ENCODE peak calls at places on chromosomes 5 and 9, in seven cellular contexts. S is esophagus squamous epithelium; M is upper lobe of right lung; X is CD8-positive, alpha-beta T cell; K is spleen; C is A549; W is neuronal stem cell. L is an unnamed sample.

GRCh38 chr5:88772831-88773230 is 110.2 kb downstream of the MEF2C start:
- DNase-seq in S (no peak), M (no peak), X (no peak), K (no peak), C (no peak), W (no peak), L (no peak)

GRCh38 chr5:139746691-139747582 is 48.7 kb upstream of the PSD2 start:
- DNase-seq in S (no peak), M (no peak), X (peak; percentile 89), K (peak; percentile 93), C (no peak), W (no peak), L (peak; percentile 45)

GRCh38 chr9:113566011-113566711 is 102.6 kb downstream of the RGS3 start:
- DNase-seq in S (no peak), M (peak; percentile 65), X (no peak), K (peak; percentile 59), C (no peak), W (no peak), L (no peak)

GRCh38 chr5:154133591-154133990 is 56.9 kb upstream of the GALNT10 start:
- DNase-seq in S (no peak), M (no peak), X (no peak), K (no peak), C (no peak), W (no peak), L (no peak)

GRCh38 chr5:51664491-51665294 is 281.4 kb downstream of the ISL1 start:
- DNase-seq in S (no peak), M (no peak), X (no peak), K (no peak), C (no peak), W (no peak), L (no peak)

GRCh38 chr9:126788631-126789349 is 16.1 kb upstream of the ZBTB43 start:
- DNase-seq in S (no peak), M (peak; percentile 13), X (no peak), K (no peak), C (peak; percentile 63), W (no peak), L (no peak)

GRCh38 chr5:76204713-76205112 is 121.5 kb downstream of the SV2C start:
- DNase-seq in S (no peak), M (no peak), X (no peak), K (no peak), C (no peak), W (no peak), L (no peak)

GRCh38 chr9:120892748-120893584 is 16.0 kb upstream of the PHF19 start:
- DNase-seq in S (no peak), M (no peak), X (peak; percentile 77), K (no peak), C (no peak), W (no peak), L (no peak)

GRCh38 chr9:121261107-121261460 is 6.9 kb upstream of the GSN start:
- DNase-seq in S (no peak), M (no peak), X (no peak), K (no peak), C (no peak), W (no peak), L (peak; percentile 70)

GRCh38 chr5:130231786-130232185 is 327.5 kb downstream of the CHSY3 start:
- DNase-seq in S (no peak), M (no peak), X (no peak), K (no peak), C (no peak), W (no peak), L (no peak)

GRCh38 chr9:3676766-3677165 is 151.0 kb upstream of the RFX3 start:
- DNase-seq in S (no peak), M (no peak), X (no peak), K (no peak), C (no peak), W (no peak), L (no peak)

GRCh38 chr9:133323991-133324703 is 11.8 kb downstream of the SURF6 start:
- DNase-seq in S (no peak), M (peak; percentile 48), X (no peak), K (peak; percentile 44), C (no peak), W (no peak), L (no peak)

GRCh38 chr5:133818031-133818431 is 150.4 kb downstream of the C5orf15 start:
- DNase-seq in S (no peak), M (no peak), X (no peak), K (no peak), C (peak; percentile 39), W (no peak), L (no peak)

GRCh38 chr9:123686131-123686848 is 243.6 kb downstream of the DENND1A start:
- DNase-seq in S (no peak), M (no peak), X (no peak), K (no peak), C (no peak), W (no peak), L (no peak)

GRCh38 chr5:132675936-132676689 is 2.3 kb downstream of the IL4 start:
- DNase-seq in S (no peak), M (no peak), X (no peak), K (no peak), C (no peak), W (no peak), L (no peak)

GRCh38 chr5:132677682-132678400 is 4.1 kb downstream of the IL4 start:
- DNase-seq in S (no peak), M (no peak), X (no peak), K (no peak), C (no peak), W (no peak), L (no peak)

GRCh38 chr5:132673939-132674630 is at the start of gene IL4:
- DNase-seq in S (no peak), M (no peak), X (no peak), K (no peak), C (no peak), W (no peak), L (no peak)

GRCh38 chr5:132677191-132677590 is 3.4 kb downstream of the IL4 start:
- DNase-seq in S (no peak), M (peak; percentile 82), X (no peak), K (peak; percentile 75), C (peak; percentile 86), W (no peak), L (no peak)

DNA sequence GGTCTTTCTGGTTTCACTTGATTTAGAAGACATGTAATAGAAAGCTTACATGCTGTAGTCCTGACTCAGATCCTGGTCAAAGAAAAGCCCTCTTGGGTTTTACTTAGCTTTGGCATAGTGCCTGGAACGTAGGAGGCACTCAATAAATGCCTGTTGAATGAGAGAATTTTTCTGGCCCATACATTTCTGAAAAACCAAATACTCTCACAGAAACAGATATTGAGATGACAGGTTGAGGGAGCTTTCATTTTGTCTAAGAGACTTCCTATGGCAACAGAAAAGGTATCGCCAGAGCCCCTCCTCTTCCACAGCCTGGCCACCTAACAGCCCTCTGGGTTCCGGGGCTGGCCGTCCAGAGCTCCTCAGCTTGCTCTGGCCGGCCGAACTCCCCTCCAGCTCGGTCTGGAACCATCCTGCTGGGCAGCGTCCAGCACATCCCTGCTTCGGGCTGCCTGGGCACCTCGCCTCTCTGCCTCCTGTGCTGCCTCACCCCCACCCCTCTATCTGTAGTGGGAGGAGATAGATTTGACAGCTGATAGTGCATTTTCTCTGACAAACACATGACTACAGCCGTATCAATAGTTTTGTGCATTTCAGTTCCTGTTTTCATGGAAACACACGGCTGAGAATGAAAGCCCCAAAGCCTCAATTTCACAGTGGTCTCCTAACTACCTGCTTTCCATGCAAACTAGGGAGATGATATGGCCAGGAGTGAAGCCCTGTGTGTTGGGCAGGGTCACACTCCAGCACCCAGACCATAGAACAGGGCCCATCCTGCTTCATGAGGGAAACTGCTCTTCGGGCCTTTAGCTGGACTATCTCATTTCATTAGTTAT is 1.1 kb downstream of the IL4 start:
- DNase-seq in S (no peak), M (no peak), X (no peak), K (no peak), C (peak; percentile 45), W (no peak), L (no peak)
- H3K4me3 ChIP-seq in S (no peak overlapping the region), M (no peak overlapping the region), X (no peak overlapping the region), K (no peak overlapping the region), C (no peak overlapping the region), W (no peak overlapping the region), L (no peak overlapping the region)

GRCh38 chr5:135015942-135016341 is 18.1 kb downstream of the PITX1 start:
- DNase-seq in S (no peak), M (peak; percentile 20), X (no peak), K (peak; percentile 54), C (no peak), W (no peak), L (peak; percentile 1)

GRCh38 chr5:135019314-135019713 is 14.7 kb downstream of the PITX1 start:
- DNase-seq in S (no peak), M (peak; percentile 53), X (no peak), K (peak; percentile 58), C (no peak), W (no peak), L (no peak)

GRCh38 chr5:135020111-135020895 is 13.7 kb downstream of the PITX1 start:
- DNase-seq in S (no peak), M (peak; percentile 44), X (no peak), K (peak; percentile 37), C (no peak), W (no peak), L (no peak)

GRCh38 chr5:135016926-135017325 is 17.1 kb downstream of the PITX1 start:
- DNase-seq in S (no peak), M (peak; percentile 51), X (no peak), K (peak; percentile 81), C (no peak), W (no peak), L (peak; percentile 4)

DNA sequence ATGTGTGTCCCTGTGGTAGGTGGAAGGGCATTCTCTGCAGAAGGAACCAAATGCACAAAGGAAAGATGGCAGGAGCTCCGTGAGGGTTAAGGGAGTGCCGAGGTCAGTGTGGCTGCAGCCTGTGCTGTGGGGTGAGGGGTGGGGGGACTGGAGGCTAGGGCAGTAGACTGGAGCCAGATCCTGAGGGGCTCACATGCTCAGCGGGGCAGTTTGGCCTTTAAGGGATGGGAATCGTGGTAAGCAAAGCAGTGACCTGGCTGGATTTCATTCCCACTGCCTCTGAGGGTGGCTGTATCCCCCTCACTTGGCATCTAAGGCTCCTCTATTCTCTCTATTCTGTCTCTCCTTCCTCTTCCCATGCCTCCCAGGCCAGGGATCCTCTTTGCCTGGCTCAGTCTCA is 15.6 kb downstream of the PITX1 start:
- DNase-seq in S (no peak), M (peak; percentile 36), X (no peak), K (no peak), C (no peak), W (no peak), L (no peak)
- H3K9me3 ChIP-seq in S (no peaks in the 10 kb centered on the region), M (no peaks in the 10 kb centered on the region), X (no peaks in the 10 kb centered on the region), K (no peaks in the 10 kb centered on the region), C (no peaks in the 10 kb centered on the region), W (no peaks in the 10 kb centered on the region), L (no peaks in the 10 kb centered on the region)

DNA sequence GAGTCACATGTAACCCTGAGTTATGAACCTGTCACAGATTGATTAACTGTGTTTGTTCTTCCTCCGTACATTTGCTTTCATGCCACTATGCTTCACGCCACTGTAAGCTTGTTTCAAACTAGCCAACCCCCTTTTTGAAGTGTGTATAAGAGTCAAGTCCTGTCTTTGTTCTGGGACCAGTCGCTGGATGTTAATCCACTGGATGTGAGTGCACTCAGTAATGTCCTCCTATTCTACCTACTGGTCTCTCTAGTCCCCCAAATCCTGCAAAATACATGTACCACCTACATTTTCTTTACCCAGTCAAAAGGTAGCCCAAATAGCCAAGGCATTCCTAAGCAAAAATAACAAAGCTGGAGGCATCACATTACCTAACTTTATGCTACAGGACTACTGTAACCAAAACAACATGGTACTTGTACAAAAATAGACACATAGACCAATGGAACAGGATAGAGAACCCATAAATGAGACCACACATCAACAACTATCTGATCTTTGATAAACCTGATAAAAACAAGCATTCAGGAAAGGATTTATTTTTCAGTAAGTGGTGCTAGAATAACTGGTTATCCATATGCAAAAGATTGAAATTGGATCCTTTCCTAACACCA is 1139.1 kb upstream of the SEMA6A start:
- DNase-seq in S (no peak), M (no peak), X (no peak), K (no peak), C (peak; percentile 21), W (peak; percentile 21), L (no peak)
- H3K4me3 ChIP-seq in S (no peak overlapping the region), M (no peak overlapping the region), X (no peak overlapping the region), K (no peak overlapping the region), C (no peak overlapping the region), W (no peak overlapping the region), L (no peak overlapping the region)

GRCh38 chr9:21626493-21626892 is 144.4 kb upstream of the IFNE start:
- DNase-seq in S (no peak), M (no peak), X (no peak), K (no peak), C (no peak), W (no peak), L (no peak)
- H3K9me3 ChIP-seq in S (no peaks in the 10 kb centered on the region), M (no peaks in the 10 kb centered on the region), X (peaks cover 9% of the 10 kb centered on the region), K (peaks cover 5% of the 10 kb centered on the region), C (peaks cover 11% of the 10 kb centered on the region), W (no peaks in the 10 kb centered on the region), L (no peaks in the 10 kb centered on the region)